ENCODE peak calls at places on chromosomes 6 and 20, in eight cellular contexts. I, W, O, D, S, E, Z and H are unnamed samples.

GRCh38 chr6:25365159-25365558 is 86.0 kb downstream of the CARMIL1 start:
- DNase-seq in I (no peak), W (no peak), O (no peak), D (no peak), S (no peak), E (no peak), Z (no peak), H (no peak)

GRCh38 chr6:162636167-162636566 is 91.4 kb downstream of the PRKN start:
- DNase-seq in I (no peak), W (no peak), O (no peak), D (no peak), S (no peak), E (no peak), Z (no peak), H (no peak)

GRCh38 chr20:1369970-1370369 is 22.9 kb downstream of the FKBP1A start:
- DNase-seq in I (no peak), W (no peak), O (no peak), D (no peak), S (no peak), E (no peak), Z (no peak), H (no peak)

GRCh38 chr6:71394001-71394432 is 105.4 kb downstream of the OGFRL1 start:
- DNase-seq in I (peak; percentile 72), W (no peak), O (no peak), D (peak; percentile 72), S (no peak), E (peak; percentile 42), Z (peak; percentile 59), H (no peak)

GRCh38 chr20:39851459-39851858 is 837.6 kb downstream of the MAFB start:
- DNase-seq in I (peak; percentile 71), W (no peak), O (no peak), D (no peak), S (no peak), E (no peak), Z (no peak), H (no peak)

GRCh38 chr20:16419138-16419715 is 154.0 kb downstream of the KIF16B start:
- DNase-seq in I (peak; percentile 76), W (no peak), O (no peak), D (no peak), S (no peak), E (no peak), Z (no peak), H (no peak)

GRCh38 chr6:105850636-105851035 is 235.5 kb upstream of the PRDM1 start:
- DNase-seq in I (no peak), W (no peak), O (no peak), D (no peak), S (no peak), E (no peak), Z (no peak), H (no peak)

GRCh38 chr6:1088441-1089001 is 223.4 kb upstream of the FOXQ1 start:
- DNase-seq in I (no peak), W (no peak), O (no peak), D (no peak), S (no peak), E (no peak), Z (no peak), H (no peak)

GRCh38 chr6:33000053-33000452 is 9.3 kb downstream of the HLA-DOA start:
- DNase-seq in I (peak; percentile 29), W (peak; percentile 58), O (peak; percentile 74), D (no peak), S (no peak), E (peak; percentile 46), Z (no peak), H (no peak)

GRCh38 chr20:2838170-2838797 is 2.2 kb downstream of the PCED1A start:
- DNase-seq in I (no peak), W (no peak), O (no peak), D (no peak), S (no peak), E (no peak), Z (no peak), H (peak; percentile 34)

GRCh38 chr6:167134448-167135328 is 11.8 kb downstream of the CCR6 start:
- DNase-seq in I (no peak), W (no peak), O (peak; percentile 28), D (no peak), S (no peak), E (no peak), Z (no peak), H (no peak)

GRCh38 chr6:129632081-129632758 is 77.8 kb downstream of the ARHGAP18 start:
- DNase-seq in I (no peak), W (no peak), O (no peak), D (no peak), S (no peak), E (no peak), Z (no peak), H (no peak)

GRCh38 chr6:47352169-47352568 is 42.5 kb upstream of the TNFRSF21 start:
- DNase-seq in I (no peak), W (no peak), O (no peak), D (peak; percentile 11), S (no peak), E (peak; percentile 10), Z (no peak), H (no peak)

GRCh38 chr20:33832113-33832853 is 21.1 kb downstream of the CHMP4B start:
- DNase-seq in I (no peak), W (no peak), O (no peak), D (peak; percentile 76), S (peak; percentile 84), E (no peak), Z (no peak), H (no peak)

GRCh38 chr6:48476257-48476656 is 365.3 kb upstream of the PTCHD4 start:
- DNase-seq in I (peak; percentile 40), W (no peak), O (peak; percentile 10), D (peak; percentile 50), S (no peak), E (peak; percentile 6), Z (peak; percentile 10), H (no peak)

GRCh38 chr6:7479801-7480266 is 61.6 kb upstream of the DSP start:
- DNase-seq in I (peak; percentile 100), W (no peak), O (peak; percentile 40), D (peak; percentile 83), S (peak; percentile 62), E (peak; percentile 79), Z (no peak), H (no peak)

GRCh38 chr6:147947521-147947920 is 395.1 kb upstream of the SASH1 start:
- DNase-seq in I (no peak), W (no peak), O (no peak), D (peak; percentile 77), S (no peak), E (no peak), Z (peak; percentile 24), H (no peak)

DNA sequence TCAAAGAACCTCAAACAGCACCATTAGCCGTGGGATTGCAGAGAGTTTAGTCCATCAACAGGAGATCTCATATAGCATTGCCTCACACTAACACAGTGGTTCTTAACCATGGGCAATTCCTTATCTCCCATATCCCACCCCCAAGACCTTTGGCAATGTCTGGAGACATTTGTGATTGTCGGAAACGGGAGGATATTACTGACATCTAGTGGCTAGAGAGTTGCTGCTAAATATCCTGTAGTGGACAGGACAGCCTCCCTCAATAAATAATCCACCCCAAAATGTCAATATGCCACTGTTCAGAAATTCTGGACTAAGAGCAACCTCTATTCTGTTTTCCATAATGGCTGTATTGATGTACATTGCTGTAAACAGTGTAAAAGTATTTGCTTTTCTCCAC is 210.1 kb upstream of the CCN2 start:
- DNase-seq in I (peak; percentile 40), W (no peak), O (peak; percentile 49), D (peak; percentile 77), S (no peak), E (peak; percentile 38), Z (peak; percentile 33), H (no peak)
- TF ChIP-seq CTCF in I (peak; percentile 46), W (peak; percentile 22), O (peak; percentile 43), D (peak; percentile 70), S (peak; percentile 30), E (peak; percentile 66), Z (peak; percentile 61), H (peak; percentile 16)

GRCh38 chr20:56322661-56323060 is 36.1 kb upstream of the FAM210B start:
- DNase-seq in I (no peak), W (no peak), O (no peak), D (no peak), S (no peak), E (no peak), Z (no peak), H (no peak)
- TF ChIP-seq CTCF in I (no peak), W (no peak), O (no peak), D (no peak), S (no peak), E (no peak), Z (no peak), H (no peak)

GRCh38 chr6:89302195-89302770 is 12.8 kb downstream of the GABRR2 start:
- DNase-seq in I (no peak), W (no peak), O (no peak), D (no peak), S (no peak), E (no peak), Z (no peak), H (no peak)

GRCh38 chr6:89297695-89298351 is 17.3 kb downstream of the GABRR2 start:
- DNase-seq in I (peak; percentile 95), W (no peak), O (peak; percentile 90), D (peak; percentile 95), S (no peak), E (peak; percentile 76), Z (peak; percentile 90), H (peak; percentile 80)

GRCh38 chr6:89298680-89299450 is 16.2 kb downstream of the GABRR2 start:
- DNase-seq in I (peak; percentile 21), W (no peak), O (peak; percentile 63), D (peak; percentile 31), S (no peak), E (peak; percentile 18), Z (peak; percentile 38), H (peak; percentile 52)

GRCh38 chr6:89301586-89302194 is 13.4 kb downstream of the GABRR2 start:
- DNase-seq in I (no peak), W (no peak), O (no peak), D (no peak), S (no peak), E (no peak), Z (no peak), H (no peak)

GRCh38 chr6:89299451-89299850 is 15.6 kb downstream of the GABRR2 start:
- DNase-seq in I (no peak), W (no peak), O (peak; percentile 32), D (peak; percentile 17), S (no peak), E (peak; percentile 32), Z (no peak), H (no peak)
- TF ChIP-seq CTCF in I (peak; percentile 13), W (no peak), O (no peak), D (peak; percentile 36), S (no peak), E (no peak), Z (no peak), H (peak; percentile 28)

DNA sequence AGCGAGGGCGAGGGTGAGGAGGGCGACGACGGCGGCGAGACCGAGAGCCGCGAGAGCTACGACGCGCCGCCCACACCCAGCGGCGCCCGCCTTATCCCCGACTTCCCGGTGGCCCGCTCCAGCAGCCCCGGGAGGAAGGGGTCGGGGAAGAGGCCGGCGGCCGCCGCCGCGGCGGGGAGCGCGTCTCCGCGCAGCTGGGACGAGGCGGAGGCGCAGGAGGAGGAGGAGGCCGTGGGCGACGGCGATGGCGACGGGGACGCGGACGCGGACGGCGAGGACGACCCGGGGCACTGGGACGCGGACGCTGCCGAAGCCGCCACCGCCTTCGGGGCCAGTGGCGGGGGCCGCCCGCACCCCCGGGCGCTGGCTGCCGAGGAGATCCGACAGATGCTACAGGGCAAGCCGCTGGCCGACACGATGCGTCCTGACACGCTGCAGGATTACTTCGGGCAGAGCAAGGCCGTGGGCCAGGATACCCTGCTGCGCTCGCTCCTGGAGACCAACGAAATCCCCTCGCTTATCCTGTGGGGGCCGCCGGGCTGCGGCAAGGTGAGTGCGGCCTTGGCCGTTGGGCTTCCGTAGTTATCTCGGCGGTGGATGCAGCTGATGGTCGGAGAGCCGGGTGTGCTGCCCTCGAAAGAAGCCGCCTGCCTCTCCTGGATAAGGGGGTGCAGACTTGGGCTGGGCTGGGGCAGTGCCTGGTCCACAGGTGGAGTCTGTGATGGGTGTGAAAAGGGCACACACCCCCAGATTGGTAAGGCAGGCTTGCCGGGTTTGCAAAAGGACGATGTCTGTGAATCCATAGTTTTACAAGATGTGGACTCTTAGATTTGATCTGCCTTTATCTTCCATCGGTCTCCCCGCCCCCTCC is 938 bp downstream of the WRNIP1 start:
- DNase-seq in I (peak; percentile 52), W (no peak), O (peak; percentile 50), D (peak; percentile 47), S (peak; percentile 76), E (peak; percentile 26), Z (peak; percentile 48), H (no peak)
- TF ChIP-seq CTCF in I (no peak), W (no peak), O (no peak), D (no peak), S (no peak), E (no peak), Z (no peak), H (no peak)